ENCODE peak calls at places on chromosome 22, in ten cellular contexts. One of them, this sample, is unnamed.

GRCh38 chr22:33867118-33867863 is 53.0 kb downstream of the LARGE1 start:
- DNase-seq in activated B cell treated with CpG ODN at 0.5 μM for 24 hours: no peak
- DNase-seq in mammary epithelial cell: no peak
- DNase-seq in heart left ventricle: no peak
- DNase-seq in transverse colon: peak
- DNase-seq in CD8-positive, alpha-beta T cell: no peak
- DNase-seq in astrocyte of the spinal cord: no peak
- DNase-seq in progenitor cell of endocrine pancreas: no peak
- DNase-seq in fibroblast of mammary gland: peak
- DNase-seq in bronchial epithelial cell: no peak
- DNase-seq in this sample: no peak

GRCh38 chr22:49392841-49393510 is 434.7 kb downstream of the BRD1 start:
- DNase-seq in bronchial epithelial cell: no peak
- DNase-seq in mammary epithelial cell: no peak
- DNase-seq in progenitor cell of endocrine pancreas: no peak
- DNase-seq in transverse colon: no peak
- DNase-seq in fibroblast of mammary gland: no peak
- DNase-seq in activated B cell treated with CpG ODN at 0.5 μM for 24 hours: no peak
- DNase-seq in astrocyte of the spinal cord: no peak
- DNase-seq in CD8-positive, alpha-beta T cell: no peak
- DNase-seq in heart left ventricle: no peak
- DNase-seq in this sample: no peak

GRCh38 chr22:19483481-19484244 is 3.9 kb downstream of the CDC45 start:
- DNase-seq in fibroblast of mammary gland: peak
- DNase-seq in progenitor cell of endocrine pancreas: no peak
- DNase-seq in mammary epithelial cell: peak
- DNase-seq in transverse colon: no peak
- DNase-seq in CD8-positive, alpha-beta T cell: no peak
- DNase-seq in astrocyte of the spinal cord: peak
- DNase-seq in activated B cell treated with CpG ODN at 0.5 μM for 24 hours: no peak
- DNase-seq in bronchial epithelial cell: peak
- DNase-seq in heart left ventricle: no peak
- DNase-seq in this sample: no peak

GRCh38 chr22:37843746-37844089 is 416 bp downstream of the ANKRD54 start:
- DNase-seq in activated B cell treated with CpG ODN at 0.5 μM for 24 hours: no peak
- DNase-seq in bronchial epithelial cell: no peak
- DNase-seq in heart left ventricle: peak
- DNase-seq in progenitor cell of endocrine pancreas: peak
- DNase-seq in mammary epithelial cell: no peak
- DNase-seq in fibroblast of mammary gland: no peak
- DNase-seq in astrocyte of the spinal cord: no peak
- DNase-seq in CD8-positive, alpha-beta T cell: peak
- DNase-seq in transverse colon: peak
- DNase-seq in this sample: peak

GRCh38 chr22:40156001-40156516 is 21.7 kb upstream of the TNRC6B start:
- DNase-seq in astrocyte of the spinal cord: peak
- DNase-seq in CD8-positive, alpha-beta T cell: no peak
- DNase-seq in activated B cell treated with CpG ODN at 0.5 μM for 24 hours: no peak
- DNase-seq in progenitor cell of endocrine pancreas: no peak
- DNase-seq in transverse colon: peak
- DNase-seq in fibroblast of mammary gland: peak
- DNase-seq in heart left ventricle: no peak
- DNase-seq in mammary epithelial cell: peak
- DNase-seq in bronchial epithelial cell: peak
- DNase-seq in this sample: no peak

GRCh38 chr22:19723165-19723989 is at the start of gene GP1BB:
- DNase-seq in heart left ventricle: peak
- DNase-seq in mammary epithelial cell: no peak
- DNase-seq in progenitor cell of endocrine pancreas: no peak
- DNase-seq in astrocyte of the spinal cord: peak
- DNase-seq in fibroblast of mammary gland: no peak
- DNase-seq in transverse colon: peak
- DNase-seq in bronchial epithelial cell: no peak
- DNase-seq in activated B cell treated with CpG ODN at 0.5 μM for 24 hours: peak
- DNase-seq in CD8-positive, alpha-beta T cell: no peak
- DNase-seq in this sample: peak

GRCh38 chr22:26159886-26160285 is 9.4 kb upstream of the SEZ6L start:
- DNase-seq in mammary epithelial cell: no peak
- DNase-seq in CD8-positive, alpha-beta T cell: no peak
- DNase-seq in heart left ventricle: no peak
- DNase-seq in progenitor cell of endocrine pancreas: no peak
- DNase-seq in astrocyte of the spinal cord: no peak
- DNase-seq in transverse colon: no peak
- DNase-seq in bronchial epithelial cell: no peak
- DNase-seq in fibroblast of mammary gland: no peak
- DNase-seq in activated B cell treated with CpG ODN at 0.5 μM for 24 hours: no peak
- DNase-seq in this sample: no peak

GRCh38 chr22:25094579-25094978 is 105.1 kb upstream of the CRYBB3 start:
- DNase-seq in bronchial epithelial cell: no peak
- DNase-seq in progenitor cell of endocrine pancreas: no peak
- DNase-seq in mammary epithelial cell: no peak
- DNase-seq in CD8-positive, alpha-beta T cell: no peak
- DNase-seq in transverse colon: no peak
- DNase-seq in astrocyte of the spinal cord: no peak
- DNase-seq in heart left ventricle: no peak
- DNase-seq in activated B cell treated with CpG ODN at 0.5 μM for 24 hours: no peak
- DNase-seq in fibroblast of mammary gland: no peak
- DNase-seq in this sample: no peak

GRCh38 chr22:43745783-43746356 is 66.2 kb downstream of the EFCAB6 start:
- DNase-seq in activated B cell treated with CpG ODN at 0.5 μM for 24 hours: no peak
- DNase-seq in bronchial epithelial cell: no peak
- DNase-seq in transverse colon: no peak
- DNase-seq in progenitor cell of endocrine pancreas: no peak
- DNase-seq in heart left ventricle: no peak
- DNase-seq in CD8-positive, alpha-beta T cell: no peak
- DNase-seq in mammary epithelial cell: no peak
- DNase-seq in astrocyte of the spinal cord: no peak
- DNase-seq in fibroblast of mammary gland: no peak
- DNase-seq in this sample: no peak

GRCh38 chr22:43750751-43751150 is 61.4 kb downstream of the EFCAB6 start:
- DNase-seq in bronchial epithelial cell: peak
- DNase-seq in mammary epithelial cell: no peak
- DNase-seq in heart left ventricle: no peak
- DNase-seq in fibroblast of mammary gland: no peak
- DNase-seq in transverse colon: no peak
- DNase-seq in astrocyte of the spinal cord: no peak
- DNase-seq in activated B cell treated with CpG ODN at 0.5 μM for 24 hours: no peak
- DNase-seq in progenitor cell of endocrine pancreas: no peak
- DNase-seq in CD8-positive, alpha-beta T cell: no peak
- DNase-seq in this sample: no peak

GRCh38 chr22:43749473-43749872 is 62.6 kb downstream of the EFCAB6 start:
- DNase-seq in progenitor cell of endocrine pancreas: no peak
- DNase-seq in fibroblast of mammary gland: no peak
- DNase-seq in heart left ventricle: no peak
- DNase-seq in CD8-positive, alpha-beta T cell: no peak
- DNase-seq in bronchial epithelial cell: no peak
- DNase-seq in activated B cell treated with CpG ODN at 0.5 μM for 24 hours: no peak
- DNase-seq in astrocyte of the spinal cord: no peak
- DNase-seq in transverse colon: no peak
- DNase-seq in mammary epithelial cell: no peak
- DNase-seq in this sample: no peak

GRCh38 chr22:43743929-43744643 is 68.0 kb downstream of the EFCAB6 start:
- DNase-seq in transverse colon: no peak
- DNase-seq in bronchial epithelial cell: no peak
- DNase-seq in activated B cell treated with CpG ODN at 0.5 μM for 24 hours: no peak
- DNase-seq in mammary epithelial cell: no peak
- DNase-seq in CD8-positive, alpha-beta T cell: no peak
- DNase-seq in astrocyte of the spinal cord: no peak
- DNase-seq in fibroblast of mammary gland: no peak
- DNase-seq in progenitor cell of endocrine pancreas: no peak
- DNase-seq in heart left ventricle: no peak
- DNase-seq in this sample: no peak

DNA sequence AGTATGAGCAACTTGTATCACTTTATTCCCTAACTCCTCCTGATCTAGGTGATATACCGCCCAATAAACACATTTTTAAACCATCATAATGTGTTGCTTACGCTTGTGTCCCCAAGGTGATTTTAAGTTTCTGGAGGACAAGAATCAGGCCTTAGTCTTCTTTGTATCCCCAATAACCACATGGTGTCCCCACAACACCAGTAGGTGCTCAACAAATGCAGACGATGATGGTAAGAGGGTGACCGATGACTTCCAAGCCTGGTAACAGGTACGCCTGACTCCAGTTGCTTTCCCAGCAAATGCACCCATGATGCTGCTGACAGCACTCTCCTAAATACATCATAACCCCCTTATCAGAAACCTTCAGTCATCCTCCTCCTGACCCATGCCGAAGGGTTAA is 64.2 kb downstream of the EFCAB6 start:
- DNase-seq in heart left ventricle: no peak
- DNase-seq in activated B cell treated with CpG ODN at 0.5 μM for 24 hours: no peak
- DNase-seq in bronchial epithelial cell: peak
- DNase-seq in transverse colon: no peak
- DNase-seq in progenitor cell of endocrine pancreas: no peak
- DNase-seq in CD8-positive, alpha-beta T cell: no peak
- DNase-seq in astrocyte of the spinal cord: no peak
- DNase-seq in mammary epithelial cell: no peak
- DNase-seq in fibroblast of mammary gland: peak
- DNase-seq in this sample: no peak
- TF ChIP-seq CTCF in heart left ventricle: no peak
- TF ChIP-seq CTCF in activated B cell treated with CpG ODN at 0.5 μM for 24 hours: no peak
- TF ChIP-seq CTCF in bronchial epithelial cell: no peak
- TF ChIP-seq CTCF in transverse colon: no peak
- TF ChIP-seq CTCF in progenitor cell of endocrine pancreas: no peak
- TF ChIP-seq CTCF in CD8-positive, alpha-beta T cell: no peak
- TF ChIP-seq CTCF in astrocyte of the spinal cord: no peak
- TF ChIP-seq CTCF in mammary epithelial cell: no peak
- TF ChIP-seq CTCF in fibroblast of mammary gland: no peak
- TF ChIP-seq CTCF in this sample: no peak

DNA sequence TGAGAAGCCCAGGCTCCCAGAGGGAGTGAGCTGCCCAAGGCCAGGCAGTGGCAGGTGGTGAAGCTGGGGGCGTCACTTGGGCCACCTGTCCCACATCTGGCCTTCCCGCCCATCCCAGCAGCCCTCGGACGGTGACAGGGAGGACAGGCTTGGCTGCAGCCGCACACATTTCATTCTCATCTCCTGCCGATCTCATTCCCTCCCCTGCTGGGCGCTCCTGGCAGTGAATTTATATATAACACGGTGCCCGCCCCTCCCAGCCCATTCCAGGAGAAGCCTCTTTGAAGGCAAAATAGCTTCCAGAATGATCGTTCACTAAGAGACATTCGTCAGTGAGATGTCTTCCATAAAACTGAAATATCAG is 861.3 kb downstream of the TBC1D22A start:
- DNase-seq in bronchial epithelial cell: no peak
- DNase-seq in fibroblast of mammary gland: no peak
- DNase-seq in heart left ventricle: no peak
- DNase-seq in transverse colon: no peak
- DNase-seq in CD8-positive, alpha-beta T cell: no peak
- DNase-seq in progenitor cell of endocrine pancreas: no peak
- DNase-seq in astrocyte of the spinal cord: no peak
- DNase-seq in activated B cell treated with CpG ODN at 0.5 μM for 24 hours: no peak
- DNase-seq in mammary epithelial cell: no peak
- DNase-seq in this sample: no peak
- TF ChIP-seq CTCF in bronchial epithelial cell: no peak
- TF ChIP-seq CTCF in fibroblast of mammary gland: no peak
- TF ChIP-seq CTCF in heart left ventricle: no peak
- TF ChIP-seq CTCF in transverse colon: no peak
- TF ChIP-seq CTCF in CD8-positive, alpha-beta T cell: no peak
- TF ChIP-seq CTCF in progenitor cell of endocrine pancreas: no peak
- TF ChIP-seq CTCF in astrocyte of the spinal cord: no peak
- TF ChIP-seq CTCF in activated B cell treated with CpG ODN at 0.5 μM for 24 hours: no peak
- TF ChIP-seq CTCF in mammary epithelial cell: no peak
- TF ChIP-seq CTCF in this sample: no peak

DNA sequence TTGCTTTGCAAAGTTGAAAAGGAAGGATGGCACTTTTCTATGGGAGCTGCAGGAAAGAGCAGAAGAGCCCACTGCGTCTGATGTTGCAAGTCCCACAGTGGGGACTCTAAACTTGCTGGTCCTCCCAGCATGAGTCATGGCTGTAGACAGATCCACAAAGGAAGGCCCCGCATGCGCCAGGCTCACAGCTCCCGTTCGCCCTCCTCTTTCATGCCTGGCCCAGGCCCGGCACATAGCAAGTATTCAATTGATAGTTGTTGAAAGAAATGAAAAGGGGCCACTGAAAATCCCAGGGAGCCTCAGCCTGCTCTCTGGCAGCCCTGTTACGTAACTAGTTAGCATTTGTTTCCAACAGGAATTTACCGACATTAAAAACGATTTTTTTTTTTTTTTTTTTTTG is 18.9 kb downstream of the AP1B1 start:
- DNase-seq in activated B cell treated with CpG ODN at 0.5 μM for 24 hours: no peak
- DNase-seq in progenitor cell of endocrine pancreas: no peak
- DNase-seq in astrocyte of the spinal cord: peak
- DNase-seq in heart left ventricle: peak
- DNase-seq in bronchial epithelial cell: peak
- DNase-seq in mammary epithelial cell: no peak
- DNase-seq in fibroblast of mammary gland: peak
- DNase-seq in CD8-positive, alpha-beta T cell: no peak
- DNase-seq in transverse colon: peak
- DNase-seq in this sample: peak
- TF ChIP-seq CTCF in activated B cell treated with CpG ODN at 0.5 μM for 24 hours: no peak
- TF ChIP-seq CTCF in progenitor cell of endocrine pancreas: no peak
- TF ChIP-seq CTCF in astrocyte of the spinal cord: no peak
- TF ChIP-seq CTCF in heart left ventricle: no peak
- TF ChIP-seq CTCF in bronchial epithelial cell: no peak
- TF ChIP-seq CTCF in mammary epithelial cell: no peak
- TF ChIP-seq CTCF in fibroblast of mammary gland: no peak
- TF ChIP-seq CTCF in CD8-positive, alpha-beta T cell: no peak
- TF ChIP-seq CTCF in transverse colon: no peak
- TF ChIP-seq CTCF in this sample: no peak

GRCh38 chr22:35045451-35045850 is 20.5 kb upstream of the ISX start:
- DNase-seq in fibroblast of mammary gland: no peak
- DNase-seq in transverse colon: no peak
- DNase-seq in heart left ventricle: no peak
- DNase-seq in astrocyte of the spinal cord: no peak
- DNase-seq in progenitor cell of endocrine pancreas: no peak
- DNase-seq in mammary epithelial cell: no peak
- DNase-seq in activated B cell treated with CpG ODN at 0.5 μM for 24 hours: no peak
- DNase-seq in CD8-positive, alpha-beta T cell: no peak
- DNase-seq in bronchial epithelial cell: no peak
- DNase-seq in this sample: no peak

GRCh38 chr22:35043932-35044319 is 22.0 kb upstream of the ISX start:
- DNase-seq in activated B cell treated with CpG ODN at 0.5 μM for 24 hours: no peak
- DNase-seq in transverse colon: no peak
- DNase-seq in CD8-positive, alpha-beta T cell: no peak
- DNase-seq in mammary epithelial cell: no peak
- DNase-seq in fibroblast of mammary gland: no peak
- DNase-seq in heart left ventricle: no peak
- DNase-seq in astrocyte of the spinal cord: no peak
- DNase-seq in bronchial epithelial cell: no peak
- DNase-seq in progenitor cell of endocrine pancreas: no peak
- DNase-seq in this sample: no peak

GRCh38 chr22:35046744-35047462 is 19.1 kb upstream of the ISX start:
- DNase-seq in CD8-positive, alpha-beta T cell: no peak
- DNase-seq in mammary epithelial cell: no peak
- DNase-seq in bronchial epithelial cell: no peak
- DNase-seq in progenitor cell of endocrine pancreas: no peak
- DNase-seq in fibroblast of mammary gland: no peak
- DNase-seq in heart left ventricle: no peak
- DNase-seq in astrocyte of the spinal cord: no peak
- DNase-seq in transverse colon: no peak
- DNase-seq in activated B cell treated with CpG ODN at 0.5 μM for 24 hours: no peak
- DNase-seq in this sample: no peak

GRCh38 chr22:35044607-35045390 is 21.2 kb upstream of the ISX start:
- DNase-seq in CD8-positive, alpha-beta T cell: no peak
- DNase-seq in mammary epithelial cell: peak
- DNase-seq in heart left ventricle: no peak
- DNase-seq in astrocyte of the spinal cord: no peak
- DNase-seq in fibroblast of mammary gland: no peak
- DNase-seq in activated B cell treated with CpG ODN at 0.5 μM for 24 hours: no peak
- DNase-seq in progenitor cell of endocrine pancreas: no peak
- DNase-seq in bronchial epithelial cell: no peak
- DNase-seq in transverse colon: no peak
- DNase-seq in this sample: no peak

GRCh38 chr22:35043251-35043931 is 22.6 kb upstream of the ISX start:
- DNase-seq in CD8-positive, alpha-beta T cell: no peak
- DNase-seq in bronchial epithelial cell: no peak
- DNase-seq in progenitor cell of endocrine pancreas: no peak
- DNase-seq in transverse colon: peak
- DNase-seq in heart left ventricle: no peak
- DNase-seq in activated B cell treated with CpG ODN at 0.5 μM for 24 hours: no peak
- DNase-seq in astrocyte of the spinal cord: no peak
- DNase-seq in mammary epithelial cell: no peak
- DNase-seq in fibroblast of mammary gland: no peak
- DNase-seq in this sample: peak
- TF ChIP-seq CTCF in CD8-positive, alpha-beta T cell: no peak
- TF ChIP-seq CTCF in bronchial epithelial cell: no peak
- TF ChIP-seq CTCF in progenitor cell of endocrine pancreas: no peak
- TF ChIP-seq CTCF in transverse colon: no peak
- TF ChIP-seq CTCF in heart left ventricle: no peak
- TF ChIP-seq CTCF in activated B cell treated with CpG ODN at 0.5 μM for 24 hours: no peak
- TF ChIP-seq CTCF in astrocyte of the spinal cord: no peak
- TF ChIP-seq CTCF in mammary epithelial cell: no peak
- TF ChIP-seq CTCF in fibroblast of mammary gland: no peak
- TF ChIP-seq CTCF in this sample: peak

This sample was measured in endothelial cell.